ENCODE peak calls at places on chromosomes 3 and 15, in nine cellular contexts. P, B, Q, L, C, J, V, X and U are unnamed samples.

GRCh38 chr3:184737641-184738518 is 26.0 kb upstream of the MAGEF1 start:
- DNase-seq in P (no peak), B (peak; percentile 71), Q (no peak), L (no peak), C (no peak), J (peak; percentile 67), V (peak; percentile 93), X (peak; percentile 81), U (no peak)

GRCh38 chr3:42652611-42653302 is 740 bp upstream of the ZBTB47 start:
- DNase-seq in P (no peak), B (peak; percentile 75), Q (no peak), L (no peak), C (no peak), J (peak; percentile 83), V (peak; percentile 86), X (peak; percentile 65), U (no peak)

GRCh38 chr3:74883690-74884089 is 269.2 kb upstream of the CNTN3 start:
- DNase-seq in P (no peak), B (peak; percentile 3), Q (no peak), L (no peak), C (peak; percentile 20), J (peak; percentile 34), V (no peak), X (no peak), U (no peak)

GRCh38 chr3:10833855-10834414 is 17.9 kb downstream of the SLC6A11 start:
- DNase-seq in P (no peak), B (no peak), Q (no peak), L (no peak), C (no peak), J (no peak), V (no peak), X (no peak), U (no peak)

GRCh38 chr15:91263632-91264477 is 163.8 kb downstream of the SV2B start:
- DNase-seq in P (peak; percentile 41), B (no peak), Q (no peak), L (no peak), C (no peak), J (no peak), V (no peak), X (no peak), U (no peak)

GRCh38 chr15:73935547-73935946 is 9.3 kb downstream of the LOXL1 start:
- DNase-seq in P (no peak), B (no peak), Q (no peak), L (no peak), C (no peak), J (peak; percentile 55), V (peak; percentile 83), X (no peak), U (no peak)

GRCh38 chr3:183584246-183584913 is 28.9 kb upstream of the KLHL6 start:
- DNase-seq in P (no peak), B (peak; percentile 71), Q (no peak), L (no peak), C (no peak), J (peak; percentile 62), V (no peak), X (peak; percentile 45), U (no peak)

GRCh38 chr15:95113041-95113440 is 881.7 kb downstream of the MCTP2 start:
- DNase-seq in P (no peak), B (no peak), Q (no peak), L (no peak), C (no peak), J (no peak), V (no peak), X (no peak), U (no peak)

GRCh38 chr15:89501646-89502045 is 5.3 kb upstream of the RHCG start:
- DNase-seq in P (no peak), B (no peak), Q (no peak), L (no peak), C (no peak), J (no peak), V (no peak), X (peak; percentile 11), U (no peak)

GRCh38 chr3:85571835-85572234 is 613.0 kb downstream of the CADM2 start:
- DNase-seq in P (no peak), B (no peak), Q (no peak), L (no peak), C (no peak), J (peak; percentile 68), V (no peak), X (no peak), U (no peak)

GRCh38 chr3:50913279-50913678 is 238.6 kb downstream of the DOCK3 start:
- DNase-seq in P (no peak), B (no peak), Q (no peak), L (no peak), C (no peak), J (no peak), V (peak; percentile 35), X (no peak), U (no peak)

GRCh38 chr3:22748453-22748852 is 454.7 kb upstream of the UBE2E2 start:
- DNase-seq in P (no peak), B (no peak), Q (no peak), L (no peak), C (no peak), J (no peak), V (no peak), X (no peak), U (no peak)

GRCh38 chr3:129025108-129025507 is 24.0 kb downstream of the EFCC1 start:
- DNase-seq in P (no peak), B (no peak), Q (no peak), L (no peak), C (no peak), J (no peak), V (no peak), X (no peak), U (no peak)

GRCh38 chr3:77795013-77795412 is 755.1 kb downstream of the ROBO2 start:
- DNase-seq in P (no peak), B (no peak), Q (peak; percentile 9), L (no peak), C (peak; percentile 28), J (no peak), V (no peak), X (peak; percentile 66), U (peak; percentile 14)

GRCh38 chr15:70498096-70498626 is 265.2 kb downstream of the UACA start:
- DNase-seq in P (no peak), B (no peak), Q (no peak), L (no peak), C (no peak), J (no peak), V (no peak), X (no peak), U (no peak)

GRCh38 chr3:45878124-45878523 is 8.2 kb upstream of the CCR9 start:
- DNase-seq in P (no peak), B (no peak), Q (no peak), L (no peak), C (no peak), J (no peak), V (no peak), X (no peak), U (no peak)

GRCh38 chr15:39079296-39079834 is 501.5 kb upstream of the THBS1 start:
- DNase-seq in P (no peak), B (no peak), Q (no peak), L (no peak), C (no peak), J (peak; percentile 63), V (no peak), X (no peak), U (no peak)

GRCh38 chr3:159170436-159171003 is 368.7 kb downstream of the MFSD1 start:
- DNase-seq in P (no peak), B (peak; percentile 54), Q (no peak), L (no peak), C (no peak), J (peak; percentile 44), V (no peak), X (no peak), U (no peak)

GRCh38 chr3:156633335-156633734 is 41.1 kb upstream of the TIPARP start:
- DNase-seq in P (no peak), B (peak; percentile 88), Q (no peak), L (no peak), C (no peak), J (peak; percentile 75), V (no peak), X (no peak), U (no peak)

GRCh38 chr15:75578206-75578947 is 738 bp downstream of the PTPN9 start:
- DNase-seq in P (peak; percentile 38), B (no peak), Q (peak; percentile 24), L (peak; percentile 6), C (peak; percentile 28), J (peak; percentile 39), V (no peak), X (peak; percentile 58), U (no peak)

GRCh38 chr3:156132313-156132712 is 11.9 kb downstream of the KCNAB1 start:
- DNase-seq in P (peak; percentile 20), B (no peak), Q (no peak), L (no peak), C (no peak), J (no peak), V (no peak), X (no peak), U (no peak)

GRCh38 chr15:69324031-69324430 is 25.3 kb downstream of the PAQR5 start:
- DNase-seq in P (peak; percentile 12), B (no peak), Q (no peak), L (no peak), C (no peak), J (no peak), V (no peak), X (no peak), U (no peak)

GRCh38 chr3:67113802-67114407 is 115.8 kb downstream of the KBTBD8 start:
- DNase-seq in P (peak; percentile 10), B (peak; percentile 81), Q (peak; percentile 84), L (peak; percentile 64), C (peak; percentile 73), J (peak; percentile 93), V (peak; percentile 35), X (peak; percentile 81), U (peak; percentile 81)

GRCh38 chr3:31289592-31289991 is 243.1 kb upstream of the STT3B start:
- DNase-seq in P (no peak), B (no peak), Q (no peak), L (no peak), C (no peak), J (no peak), V (no peak), X (no peak), U (no peak)

GRCh38 chr15:49055630-49056029 is 9.4 kb upstream of the SECISBP2L start:
- DNase-seq in P (no peak), B (no peak), Q (no peak), L (no peak), C (no peak), J (no peak), V (no peak), X (no peak), U (no peak)

GRCh38 chr3:13235897-13236296 is 162.7 kb upstream of the IQSEC1 start:
- DNase-seq in P (no peak), B (no peak), Q (no peak), L (no peak), C (no peak), J (no peak), V (no peak), X (peak; percentile 8), U (no peak)

GRCh38 chr3:129794319-129795201 is 99.0 kb downstream of the TMCC1 start:
- DNase-seq in P (no peak), B (no peak), Q (peak; percentile 62), L (no peak), C (peak; percentile 94), J (peak; percentile 38), V (peak; percentile 99), X (peak; percentile 70), U (peak; percentile 85)

GRCh38 chr3:69033470-69033869 is 18.7 kb downstream of the TMF1 start:
- DNase-seq in P (no peak), B (peak; percentile 85), Q (no peak), L (no peak), C (no peak), J (peak; percentile 92), V (no peak), X (no peak), U (no peak)

GRCh38 chr15:60819860-60820259 is 340.9 kb upstream of the ICE2 start:
- DNase-seq in P (no peak), B (no peak), Q (no peak), L (no peak), C (no peak), J (no peak), V (no peak), X (no peak), U (no peak)

GRCh38 chr3:184354121-184354728 is 7.2 kb downstream of the CLCN2 start:
- DNase-seq in P (no peak), B (no peak), Q (peak; percentile 55), L (peak; percentile 53), C (peak; percentile 44), J (no peak), V (no peak), X (peak; percentile 38), U (peak; percentile 42)

GRCh38 chr3:47910777-47911440 is 105.3 kb downstream of the MAP4 start:
- DNase-seq in P (no peak), B (peak; percentile 90), Q (no peak), L (no peak), C (no peak), J (peak; percentile 90), V (peak; percentile 86), X (no peak), U (no peak)